ENCODE peak calls at places on chromosomes 16 and 17, in ten cellular contexts. F is endothelial cell, S is H1, B is chondrocyte, M is transverse colon, C is uterus, Y is sigmoid colon, R is neural progenitor cell, G is fibroblast of pulmonary artery, P is body of pancreas. V is an unnamed sample.

GRCh38 chr17:700504-701094 is 14.0 kb downstream of the VPS53 start:
- DNase-seq in Y (no peak), M (no peak), G (peak; percentile 63), P (no peak), R (peak; percentile 38), C (no peak), B (no peak), F (no peak), S (no peak), V (no peak)

GRCh38 chr16:90031931-90032663 is 12.8 kb upstream of the DBNDD1 start:
- DNase-seq in G (peak; percentile 61), P (no peak), M (no peak), B (no peak), R (no peak), C (no peak), Y (no peak), S (no peak), F (no peak), V (peak; percentile 41)

GRCh38 chr16:16797239-16797638 is 418.3 kb downstream of the NPIPA7 start:
- DNase-seq in R (peak; percentile 59), B (no peak), Y (no peak), M (no peak), G (no peak), S (no peak), C (no peak), P (no peak), F (no peak), V (no peak)

GRCh38 chr17:50208611-50209061 is 7.2 kb upstream of the COL1A1 start:
- DNase-seq in R (no peak), G (peak; percentile 11), Y (peak; percentile 63), B (no peak), C (peak; percentile 27), S (no peak), F (no peak), M (no peak), P (peak; percentile 1), V (no peak)

GRCh38 chr17:2926019-2926650 is 129.9 kb downstream of the RAP1GAP2 start:
- DNase-seq in P (peak; percentile 52), M (no peak), C (no peak), R (no peak), B (no peak), G (peak; percentile 23), F (no peak), Y (no peak), S (no peak), V (no peak)

GRCh38 chr17:44071198-44071520 is 624 bp downstream of the G6PC3 start:
- DNase-seq in R (no peak), P (no peak), B (no peak), Y (no peak), G (no peak), F (no peak), C (no peak), S (no peak), M (no peak), V (no peak)

GRCh38 chr17:51119415-51120356 is 982 bp downstream of the SPAG9 start:
- DNase-seq in C (peak; percentile 46), M (peak; percentile 54), F (peak; percentile 45), S (no peak), G (peak; percentile 44), P (peak; percentile 48), R (peak; percentile 60), B (no peak), Y (peak; percentile 81), V (peak; percentile 29)

GRCh38 chr17:50845260-50846147 is 10.1 kb downstream of the WFIKKN2 start:
- DNase-seq in S (no peak), F (no peak), R (no peak), B (peak; percentile 50), Y (peak; percentile 38), P (no peak), G (no peak), M (no peak), C (no peak), V (no peak)

GRCh38 chr17:20226814-20227482 is 217.8 kb downstream of the SPECC1 start:
- DNase-seq in C (peak; percentile 83), Y (peak; percentile 90), M (peak; percentile 81), G (peak; percentile 78), S (peak; percentile 74), B (no peak), F (peak; percentile 89), R (peak; percentile 87), P (peak; percentile 75), V (peak; percentile 77)

GRCh38 chr17:6347776-6348175 is 87.1 kb downstream of the AIPL1 start:
- DNase-seq in C (no peak), M (no peak), S (no peak), Y (no peak), G (no peak), B (no peak), F (no peak), R (no peak), P (no peak), V (no peak)

GRCh38 chr16:3938843-3939624 is 58.5 kb upstream of the CREBBP start:
- DNase-seq in M (peak; percentile 30), B (no peak), Y (peak; percentile 76), S (peak; percentile 86), P (peak; percentile 47), R (peak; percentile 89), C (peak; percentile 63), G (peak; percentile 77), F (peak; percentile 76), V (peak; percentile 74)

GRCh38 chr17:63138713-63139112 is 172.7 kb downstream of the TANC2 start:
- DNase-seq in B (no peak), S (no peak), C (no peak), Y (no peak), P (no peak), F (no peak), M (no peak), R (no peak), G (no peak), V (no peak)

GRCh38 chr17:63023049-63023448 is 57.0 kb downstream of the TANC2 start:
- DNase-seq in F (no peak), S (no peak), Y (no peak), M (no peak), G (no peak), P (no peak), B (no peak), C (no peak), R (no peak), V (no peak)

GRCh38 chr17:48637323-48638260 is 11.4 kb upstream of the HOXB9 start:
- DNase-seq in G (peak; percentile 59), C (no peak), S (no peak), R (no peak), P (no peak), F (no peak), B (no peak), Y (peak; percentile 38), M (no peak), V (no peak)

GRCh38 chr17:33486135-33486886 is 193.2 kb upstream of the ASIC2 start:
- DNase-seq in G (no peak), Y (no peak), P (no peak), S (no peak), F (no peak), R (no peak), B (no peak), C (no peak), M (no peak), V (no peak)

GRCh38 chr16:85463228-85463611 is 149.9 kb upstream of the GSE1 start:
- DNase-seq in M (no peak), S (no peak), C (no peak), F (no peak), B (no peak), P (no peak), G (no peak), R (no peak), Y (no peak), V (no peak)

GRCh38 chr17:77304746-77305473 is 164.1 kb downstream of the SEC14L1 start:
- DNase-seq in M (peak; percentile 66), F (no peak), C (no peak), S (no peak), B (no peak), G (no peak), R (no peak), Y (no peak), P (peak; percentile 75), V (no peak)

GRCh38 chr17:39709998-39710964 is 10.4 kb downstream of the ERBB2 start:
- DNase-seq in F (no peak), S (no peak), R (no peak), P (no peak), Y (no peak), C (no peak), G (no peak), M (no peak), B (no peak), V (no peak)
- TF ChIP-seq CTCF in F (no peak), S (no peak), R (no peak), P (no peak), Y (no peak), C (no peak), G (no peak), M (no peak), B (no peak), V (no peak)

DNA sequence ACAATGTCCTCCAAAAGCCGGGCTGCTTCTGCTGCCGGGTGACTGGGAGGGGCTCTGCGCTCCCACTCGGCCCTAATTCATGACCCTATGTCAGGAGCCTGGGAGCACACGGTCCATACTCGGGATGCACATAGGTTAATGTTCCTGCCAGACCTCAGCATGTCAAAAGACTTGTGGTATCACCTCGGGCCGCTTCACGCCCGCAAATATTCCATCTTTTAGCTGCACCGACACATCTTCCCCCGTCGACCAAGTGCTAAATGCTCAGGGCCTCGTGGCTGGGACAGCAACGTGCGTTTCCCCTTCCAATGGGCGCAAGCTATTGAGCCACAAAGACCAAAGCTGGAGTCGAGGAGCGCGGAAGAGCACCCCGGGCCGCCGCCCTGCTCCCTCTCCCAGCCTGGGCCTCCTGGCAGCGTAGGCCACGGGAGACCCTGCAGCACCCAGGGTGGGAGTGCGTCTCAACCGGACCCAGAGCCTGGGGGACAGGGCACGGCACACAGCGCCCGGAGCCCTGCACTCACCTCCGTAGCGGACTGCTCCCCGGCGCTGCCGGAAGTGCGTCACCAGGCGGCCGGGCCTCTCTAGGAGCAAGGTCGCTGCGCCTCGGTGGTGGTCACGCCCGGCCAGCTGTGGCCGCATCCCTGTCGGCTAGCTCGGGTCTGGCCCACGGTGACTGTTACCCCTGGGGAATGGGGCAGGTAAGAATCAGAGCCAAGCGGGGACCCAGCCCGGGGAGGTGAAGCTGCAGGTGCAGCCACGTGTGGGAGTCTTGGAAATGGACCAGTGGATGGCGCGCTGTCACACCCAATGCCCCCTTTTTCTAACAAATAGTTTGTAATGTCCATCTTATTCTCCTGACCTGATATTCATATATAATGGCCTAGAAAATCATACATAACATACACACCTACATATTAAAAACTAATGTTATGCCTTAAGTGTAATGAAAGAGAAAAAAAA is at the start of gene ZNF23:
- DNase-seq in S (no peak), G (peak; percentile 81), C (peak; percentile 87), Y (peak; percentile 94), R (peak; percentile 88), B (no peak), P (peak; percentile 85), F (peak; percentile 80), M (peak; percentile 89), V (peak; percentile 76)
- TF ChIP-seq CTCF in S (peak; percentile 6), G (no peak), C (no peak), Y (no peak), R (peak; percentile 27), B (peak; percentile 68), P (no peak), F (no peak), M (peak; percentile 39), V (no peak)

GRCh38 chr16:67399218-67399733 is 6.0 kb upstream of the TPPP3 start:
- DNase-seq in P (peak; percentile 47), G (no peak), M (no peak), C (peak; percentile 56), F (peak; percentile 83), S (peak; percentile 49), R (peak; percentile 90), Y (no peak), B (no peak), V (peak; percentile 76)
- TF ChIP-seq CTCF in P (peak; percentile 57), G (peak; percentile 57), M (peak; percentile 74), C (peak; percentile 66), F (peak; percentile 80), S (no peak), R (peak; percentile 91), Y (peak; percentile 47), B (peak; percentile 81), V (peak; percentile 79)

GRCh38 chr16:27474041-27474440 is 72.1 kb downstream of the IL21R start:
- DNase-seq in Y (no peak), F (no peak), R (no peak), P (no peak), B (peak; percentile 53), G (no peak), M (no peak), C (no peak), S (no peak), V (no peak)
- TF ChIP-seq CTCF in Y (no peak), F (no peak), R (no peak), P (no peak), B (no peak), G (no peak), M (no peak), C (no peak), S (no peak), V (no peak)

V was measured in neural crest cell.